ENCODE peak calls at places on chromosomes 12 and 14, in ten cellular contexts. E is NCI-H2081; B is AG04449; H is activated T-cell treated with anti-CD3 and anti-CD28 coated beads, Interleukin-2, amount 50 U/mL, for 72 hours; I is NCI-H2107; R is T47D; U is mucosa of gallbladder; X is GM20000; S is left colon; Y is H54. J is an unnamed sample.

GRCh38 chr12:65278576-65279386 is at the start of gene MSRB3:
- DNase-seq in E (no peak), B (peak), H (peak), I (no peak), R (peak), U (peak), X (peak), S (peak), Y (peak), J (peak)

GRCh38 chr12:31647106-31647505 is 12.4 kb upstream of the ETFBKMT start:
- DNase-seq in E (no peak), B (no peak), H (no peak), I (no peak), R (peak), U (no peak), X (no peak), S (no peak), Y (no peak), J (peak)

GRCh38 chr12:63420206-63420644 is 248.1 kb downstream of the DPY19L2 start:
- DNase-seq in E (peak), B (peak), H (peak), I (peak), R (peak), U (no peak), X (peak), S (no peak), Y (peak), J (peak)

GRCh38 chr14:88380405-88380804 is 5.1 kb upstream of the SPATA7 start:
- DNase-seq in E (no peak), B (no peak), H (no peak), I (no peak), R (peak), U (no peak), X (peak), S (no peak), Y (no peak), J (no peak)

GRCh38 chr14:60867503-60868172 is 113.2 kb downstream of the TRMT5 start:
- DNase-seq in E (no peak), B (no peak), H (no peak), I (peak), R (no peak), U (no peak), X (no peak), S (no peak), Y (no peak), J (no peak)

GRCh38 chr14:75531660-75532317 is 9.5 kb downstream of the BATF start:
- DNase-seq in E (no peak), B (peak), H (peak), I (no peak), R (no peak), U (no peak), X (no peak), S (no peak), Y (no peak), J (no peak)

GRCh38 chr12:132953771-132954170 is 2.3 kb downstream of the ZNF605 start:
- DNase-seq in E (no peak), B (no peak), H (no peak), I (no peak), R (no peak), U (no peak), X (no peak), S (no peak), Y (no peak), J (no peak)

GRCh38 chr12:23204933-23205778 is 580.2 kb downstream of the ETNK1 start:
- DNase-seq in E (peak), B (peak), H (peak), I (peak), R (peak), U (peak), X (peak), S (no peak), Y (peak), J (peak)

GRCh38 chr12:110340706-110341105 is 59.7 kb downstream of the ATP2A2 start:
- DNase-seq in E (no peak), B (no peak), H (no peak), I (no peak), R (no peak), U (no peak), X (no peak), S (no peak), Y (no peak), J (no peak)

GRCh38 chr14:86003998-86004397 is 474.1 kb downstream of the FLRT2 start:
- DNase-seq in E (no peak), B (no peak), H (peak), I (no peak), R (no peak), U (no peak), X (no peak), S (no peak), Y (no peak), J (no peak)

GRCh38 chr14:78593949-78594348 is 423.8 kb downstream of the NRXN3 start:
- DNase-seq in E (no peak), B (no peak), H (no peak), I (no peak), R (no peak), U (no peak), X (no peak), S (no peak), Y (no peak), J (no peak)

GRCh38 chr12:97493729-97494128 is 31.1 kb downstream of the RMST start:
- DNase-seq in E (no peak), B (no peak), H (no peak), I (no peak), R (no peak), U (no peak), X (no peak), S (no peak), Y (no peak), J (no peak)

GRCh38 chr14:65421201-65421981 is 8.9 kb downstream of the FUT8 start:
- DNase-seq in E (no peak), B (no peak), H (no peak), I (no peak), R (no peak), U (no peak), X (no peak), S (no peak), Y (peak), J (no peak)

GRCh38 chr14:94738786-94739185 is 31.1 kb downstream of the GSC start:
- DNase-seq in E (no peak), B (no peak), H (no peak), I (no peak), R (no peak), U (no peak), X (no peak), S (no peak), Y (no peak), J (no peak)

J was measured in T1000.